ENCODE peak calls at places on chromosomes 7 and 10, in nine cellular contexts. B is mesothelial cell of epicardium; J is fibroblast of pulmonary artery; O is KBM-7; N is lung; K is GM23338; T is stimulated activated CD4-positive, alpha-beta T cell treated with anti-CD3 and anti-CD28 coated beads, Interleukin-15, amount 100 ng/mL, for 1 hour; A is NCI-H146; D is memory B cell. H is an unnamed sample.

GRCh38 chr7:30070052-30070451 is 41.8 kb downstream of the PLEKHA8 start:
- DNase-seq in A (no peak), B (no peak), N (no peak), J (no peak), T (no peak), K (no peak), O (no peak), D (no peak), H (no peak)

GRCh38 chr7:107405559-107405958 is 64.3 kb upstream of the GPR22 start:
- DNase-seq in J (no peak), N (no peak), D (no peak), T (no peak), A (no peak), K (no peak), O (no peak), B (no peak), H (no peak)

GRCh38 chr10:129098517-129098916 is 368.5 kb upstream of the MGMT start:
- DNase-seq in T (no peak), K (no peak), J (no peak), N (no peak), D (no peak), A (no peak), O (no peak), B (no peak), H (no peak)

GRCh38 chr10:112509558-112510299 is 62.7 kb downstream of the VTI1A start:
- DNase-seq in A (no peak), O (no peak), J (no peak), N (no peak), D (no peak), T (no peak), K (no peak), B (no peak), H (no peak)

GRCh38 chr7:101913247-101913721 is 95.9 kb downstream of the CUX1 start:
- DNase-seq in O (no peak), D (no peak), J (no peak), B (no peak), K (no peak), N (no peak), A (no peak), T (no peak), H (no peak)

GRCh38 chr10:98414578-98414931 is 427 bp downstream of the PYROXD2 start:
- DNase-seq in K (no peak), B (no peak), J (no peak), O (no peak), A (no peak), D (no peak), T (no peak), N (no peak), H (no peak)

GRCh38 chr10:72567884-72568283 is 58.0 kb downstream of the MICU1 start:
- DNase-seq in J (peak), N (no peak), T (no peak), O (peak), A (peak), D (no peak), K (peak), B (no peak), H (no peak)

GRCh38 chr7:117124585-117125220 is 171.4 kb downstream of the ST7 start:
- DNase-seq in O (peak), T (no peak), B (no peak), J (peak), D (no peak), N (peak), A (peak), K (no peak), H (no peak)

GRCh38 chr7:621572-622285 is 102.1 kb upstream of the PDGFA start:
- DNase-seq in B (no peak), N (no peak), K (no peak), A (no peak), T (no peak), O (no peak), D (no peak), J (no peak), H (no peak)

GRCh38 chr10:112907893-112908292 is 42.2 kb upstream of the TCF7L2 start:
- DNase-seq in K (no peak), D (no peak), T (no peak), O (no peak), N (no peak), B (no peak), J (no peak), A (no peak), H (no peak)

GRCh38 chr7:44760034-44760580 is 11.5 kb downstream of the ZMIZ2 start:
- DNase-seq in J (no peak), O (no peak), D (no peak), A (no peak), K (no peak), B (no peak), N (no peak), T (no peak), H (no peak)

GRCh38 chr7:91504919-91505318 is 240.7 kb downstream of the FZD1 start:
- DNase-seq in J (no peak), K (no peak), O (no peak), B (no peak), D (no peak), T (no peak), A (peak), N (no peak), H (no peak)

GRCh38 chr10:46518028-46518725 is 38.3 kb downstream of the GPRIN2 start:
- DNase-seq in O (no peak), A (no peak), N (no peak), K (no peak), B (peak), D (no peak), J (no peak), T (peak), H (no peak)

GRCh38 chr10:102641398-102641797 is 2.9 kb upstream of the TRIM8 start:
- DNase-seq in B (no peak), O (no peak), A (peak), D (no peak), N (no peak), K (no peak), T (no peak), J (no peak), H (no peak)

GRCh38 chr10:130080461-130080814 is 30.2 kb downstream of the C10orf143 start:
- DNase-seq in N (no peak), O (no peak), T (no peak), B (no peak), A (no peak), D (no peak), K (no peak), J (no peak), H (no peak)

GRCh38 chr7:3007696-3008095 is 36.0 kb downstream of the CARD11 start:
- DNase-seq in B (no peak), O (no peak), A (no peak), N (no peak), T (no peak), K (no peak), J (no peak), D (no peak), H (no peak)

GRCh38 chr10:110655286-110655685 is 11.2 kb downstream of the RBM20 start:
- DNase-seq in K (no peak), J (no peak), O (no peak), A (no peak), T (no peak), B (no peak), D (no peak), N (no peak), H (no peak)

GRCh38 chr7:104032486-104032885 is 43.0 kb upstream of the RELN start:
- DNase-seq in T (no peak), N (no peak), O (no peak), A (no peak), B (no peak), D (no peak), J (no peak), K (no peak), H (no peak)

GRCh38 chr7:44280993-44281721 is 44.2 kb downstream of the CAMK2B start:
- DNase-seq in J (no peak), T (peak), K (no peak), A (no peak), N (no peak), B (peak), D (no peak), O (no peak), H (no peak)

GRCh38 chr10:120607710-120608703 is 151.0 kb downstream of the PLPP4 start:
- DNase-seq in N (no peak), T (no peak), B (no peak), K (no peak), A (no peak), J (no peak), O (no peak), D (no peak), H (no peak)

GRCh38 chr7:37336259-37336658 is 112.4 kb downstream of the ELMO1 start:
- DNase-seq in N (no peak), T (no peak), A (no peak), D (peak), O (no peak), K (no peak), J (no peak), B (no peak), H (no peak)